ENCODE peak calls at places on chromosomes 12 and 14, in four cellular contexts. V is posterior cingulate gyrus; Z is activated CD4-positive, alpha-beta T cell treated with anti-CD3 and anti-CD28 coated beads for 48 hours; R is NCI-H146. P is an unnamed sample.

GRCh38 chr12:112961074-112961473 is 17.2 kb upstream of the OAS2 start:
- DNase-seq in R (no peak), V (no peak), Z (peak), P (no peak)

GRCh38 chr12:124044809-124045321 is 71.8 kb downstream of the ZNF664 start:
- DNase-seq in Z (peak), R (no peak), V (no peak), P (no peak)

GRCh38 chr12:57889541-57889989 is 43.0 kb upstream of the CTDSP2 start:
- DNase-seq in Z (no peak), V (no peak), R (peak), P (peak)

GRCh38 chr14:62162998-62163589 is 400.9 kb downstream of the SNAPC1 start:
- DNase-seq in V (peak), R (peak), Z (no peak), P (no peak)

GRCh38 chr12:68538722-68539614 is 71.7 kb upstream of the RAP1B start:
- DNase-seq in Z (peak), V (no peak), R (no peak), P (no peak)

GRCh38 chr12:116037941-116038837 is 239.3 kb downstream of the MED13L start:
- DNase-seq in R (no peak), V (no peak), Z (no peak), P (no peak)

GRCh38 chr12:114684098-114684869 is at the start of gene TBX3:
- DNase-seq in R (peak), V (peak), Z (peak), P (no peak)

GRCh38 chr14:49585803-49586672 is at the start of gene RPS29:
- DNase-seq in Z (peak), R (peak), V (peak), P (peak)

GRCh38 chr12:79069009-79069408 is 204.4 kb downstream of the SYT1 start:
- DNase-seq in R (no peak), V (no peak), Z (no peak), P (no peak)

GRCh38 chr14:82067221-82067620 is 533.6 kb upstream of the SEL1L start:
- DNase-seq in V (no peak), Z (no peak), R (no peak), P (no peak)

GRCh38 chr14:29310757-29311156 is 544.2 kb downstream of the FOXG1 start:
- DNase-seq in R (no peak), V (no peak), Z (no peak), P (no peak)

GRCh38 chr12:93089805-93090569 is 160.9 kb upstream of the EEA1 start:
- DNase-seq in Z (peak), R (no peak), V (no peak), P (no peak)

GRCh38 chr12:58833844-58834243 is 86.5 kb downstream of the LRIG3 start:
- DNase-seq in Z (no peak), V (no peak), R (peak), P (no peak)

GRCh38 chr12:643478-644292 is 19.6 kb downstream of the NINJ2 start:
- DNase-seq in V (no peak), Z (no peak), R (peak), P (no peak)

GRCh38 chr12:879641-880040 is 69.9 kb downstream of the RAD52 start:
- DNase-seq in Z (no peak), R (no peak), V (no peak), P (no peak)

GRCh38 chr12:40819427-40820108 is 127.3 kb downstream of the CNTN1 start:
- DNase-seq in Z (no peak), V (peak), R (no peak), P (no peak)

GRCh38 chr12:98653866-98654493 is 8.9 kb downstream of the APAF1 start:
- DNase-seq in V (no peak), R (peak), Z (no peak), P (no peak)

GRCh38 chr14:79899610-79900009 is 311.7 kb downstream of the DIO2 start:
- DNase-seq in Z (no peak), V (no peak), R (no peak), P (no peak)

GRCh38 chr12:24889403-24889802 is 59.5 kb downstream of the BCAT1 start:
- DNase-seq in V (no peak), R (no peak), Z (no peak), P (no peak)

P was measured in amygdala.